ENCODE peak calls at places on chromosomes 3 and 15, in eight cellular contexts. One of them, this sample, is unnamed.

GRCh38 chr15:79027532-79028410 is 62.8 kb downstream of the RASGRF1 start:
- DNase-seq in NCI-H1092 treated with DMSO at 0.1 percent for 48 hours: no peak
- DNase-seq in NCI-H1694: no peak
- DNase-seq in amygdala: no peak
- DNase-seq in effector memory CD8-positive, alpha-beta T cell: no peak
- DNase-seq in anterior cingulate cortex: no peak
- DNase-seq in adipocyte: no peak
- DNase-seq in activated naive CD4-positive, alpha-beta T cell: no peak
- DNase-seq in this sample: no peak

GRCh38 chr15:45549831-45550230 is 27.3 kb upstream of the SLC30A4 start:
- DNase-seq in NCI-H1694: no peak
- DNase-seq in anterior cingulate cortex: no peak
- DNase-seq in effector memory CD8-positive, alpha-beta T cell: no peak
- DNase-seq in amygdala: no peak
- DNase-seq in adipocyte: peak; percentile 19
- DNase-seq in NCI-H1092 treated with DMSO at 0.1 percent for 48 hours: no peak
- DNase-seq in activated naive CD4-positive, alpha-beta T cell: no peak
- DNase-seq in this sample: no peak

GRCh38 chr15:45704329-45705249 is 69.8 kb downstream of the SQOR start:
- DNase-seq in NCI-H1694: no peak
- DNase-seq in NCI-H1092 treated with DMSO at 0.1 percent for 48 hours: no peak
- DNase-seq in anterior cingulate cortex: no peak
- DNase-seq in amygdala: no peak
- DNase-seq in effector memory CD8-positive, alpha-beta T cell: no peak
- DNase-seq in activated naive CD4-positive, alpha-beta T cell: no peak
- DNase-seq in adipocyte: peak; percentile 38
- DNase-seq in this sample: no peak

GRCh38 chr3:102206506-102207145 is 228.2 kb upstream of the ZPLD1 start:
- DNase-seq in amygdala: no peak
- DNase-seq in effector memory CD8-positive, alpha-beta T cell: no peak
- DNase-seq in activated naive CD4-positive, alpha-beta T cell: no peak
- DNase-seq in NCI-H1694: no peak
- DNase-seq in adipocyte: peak; percentile 59
- DNase-seq in NCI-H1092 treated with DMSO at 0.1 percent for 48 hours: no peak
- DNase-seq in anterior cingulate cortex: no peak
- DNase-seq in this sample: no peak

GRCh38 chr15:59997070-59997701 is 6.9 kb upstream of the FOXB1 start:
- DNase-seq in NCI-H1694: no peak
- DNase-seq in NCI-H1092 treated with DMSO at 0.1 percent for 48 hours: peak; percentile 47
- DNase-seq in adipocyte: no peak
- DNase-seq in amygdala: no peak
- DNase-seq in effector memory CD8-positive, alpha-beta T cell: no peak
- DNase-seq in activated naive CD4-positive, alpha-beta T cell: no peak
- DNase-seq in anterior cingulate cortex: no peak
- DNase-seq in this sample: no peak

GRCh38 chr3:177597325-177598109 is 400.2 kb upstream of the TBL1XR1 start:
- DNase-seq in activated naive CD4-positive, alpha-beta T cell: no peak
- DNase-seq in adipocyte: peak; percentile 90
- DNase-seq in NCI-H1092 treated with DMSO at 0.1 percent for 48 hours: peak; percentile 99
- DNase-seq in effector memory CD8-positive, alpha-beta T cell: peak; percentile 33
- DNase-seq in anterior cingulate cortex: no peak
- DNase-seq in amygdala: no peak
- DNase-seq in NCI-H1694: peak; percentile 29
- DNase-seq in this sample: no peak

GRCh38 chr15:84791763-84792162 is 25.4 kb upstream of the ALPK3 start:
- DNase-seq in effector memory CD8-positive, alpha-beta T cell: no peak
- DNase-seq in anterior cingulate cortex: no peak
- DNase-seq in adipocyte: no peak
- DNase-seq in NCI-H1694: no peak
- DNase-seq in NCI-H1092 treated with DMSO at 0.1 percent for 48 hours: no peak
- DNase-seq in activated naive CD4-positive, alpha-beta T cell: no peak
- DNase-seq in amygdala: no peak
- DNase-seq in this sample: no peak

GRCh38 chr3:6018456-6018855 is 830.9 kb downstream of the EDEM1 start:
- DNase-seq in effector memory CD8-positive, alpha-beta T cell: no peak
- DNase-seq in NCI-H1092 treated with DMSO at 0.1 percent for 48 hours: no peak
- DNase-seq in activated naive CD4-positive, alpha-beta T cell: no peak
- DNase-seq in amygdala: no peak
- DNase-seq in NCI-H1694: no peak
- DNase-seq in anterior cingulate cortex: no peak
- DNase-seq in adipocyte: no peak
- DNase-seq in this sample: no peak

GRCh38 chr15:41544650-41545015 is 576 bp upstream of the RPAP1 start:
- DNase-seq in amygdala: no peak
- DNase-seq in anterior cingulate cortex: no peak
- DNase-seq in adipocyte: no peak
- DNase-seq in NCI-H1694: no peak
- DNase-seq in NCI-H1092 treated with DMSO at 0.1 percent for 48 hours: no peak
- DNase-seq in activated naive CD4-positive, alpha-beta T cell: no peak
- DNase-seq in effector memory CD8-positive, alpha-beta T cell: peak; percentile 25
- DNase-seq in this sample: no peak

This sample was measured in activated naive CD8-positive, alpha-beta T cell treated with anti-CD3 and anti-CD28 coated beads, Interleukin-2, amount 50 U/mL, for 16 hours.